ENCODE peak calls at places on chromosomes 2 and 18, in four cellular contexts. E is activated CD8-positive, alpha-beta memory T cell treated with anti-CD3 and anti-CD28 coated beads for 1 hour; S is activated naive CD4-positive, alpha-beta T cell; T is COR-L47. L is an unnamed sample.

GRCh38 chr18:10242922-10243680 is 211.3 kb upstream of the APCDD1 start:
- DNase-seq in S (no peak), E (no peak), T (peak), L (no peak)

GRCh38 chr2:8148260-8148880 is 533.5 kb upstream of the ID2 start:
- DNase-seq in E (no peak), T (no peak), S (no peak), L (no peak)

GRCh38 chr2:226211439-226211838 is 588.2 kb downstream of the IRS1 start:
- DNase-seq in T (no peak), S (no peak), E (no peak), L (no peak)

GRCh38 chr2:218168016-218168415 is 1.3 kb upstream of the CXCR1 start:
- DNase-seq in E (no peak), T (no peak), S (no peak), L (no peak)

GRCh38 chr2:20667531-20668401 is 822 bp downstream of the GDF7 start:
- DNase-seq in T (no peak), E (no peak), S (no peak), L (no peak)

GRCh38 chr18:35005963-35006577 is 35.1 kb upstream of the MAPRE2 start:
- DNase-seq in S (no peak), E (no peak), T (peak), L (peak)

GRCh38 chr18:62450546-62451395 is 72.1 kb upstream of the ZCCHC2 start:
- DNase-seq in E (no peak), S (no peak), T (peak), L (no peak)

GRCh38 chr2:173359231-173359630 is 4.6 kb downstream of the CDCA7 start:
- DNase-seq in S (no peak), E (no peak), T (no peak), L (no peak)

GRCh38 chr18:53795061-53795460 is 429.4 kb downstream of the MBD2 start:
- DNase-seq in E (no peak), S (no peak), T (no peak), L (no peak)

GRCh38 chr2:2701813-2702212 is 370.7 kb upstream of the MYT1L start:
- DNase-seq in T (no peak), E (no peak), S (no peak), L (no peak)

GRCh38 chr2:191857406-191857805 is 10.5 kb upstream of the CAVIN2 start:
- DNase-seq in E (no peak), T (no peak), S (no peak), L (no peak)